ENCODE peak calls at places on chromosomes 12 and 14, in four cellular contexts. N is heart left ventricle, I is mesothelial cell of epicardium, Y is GM12865. B is an unnamed sample.

GRCh38 chr12:121388421-121388981 is 11.4 kb upstream of the RNF34 start:
- DNase-seq in N (no peak), I (no peak), Y (no peak), B (no peak)

GRCh38 chr12:93624595-93625294 is 52.3 kb downstream of the SOCS2 start:
- DNase-seq in N (no peak), I (no peak), Y (peak; percentile 71), B (no peak)

GRCh38 chr14:24307575-24308341 is at the start of gene CIDEB:
- DNase-seq in N (peak; percentile 42), I (peak; percentile 72), Y (peak; percentile 76), B (peak; percentile 78)

GRCh38 chr14:72699852-72700257 is 194.0 kb downstream of the DPF3 start:
- DNase-seq in N (no peak), I (no peak), Y (no peak), B (no peak)

GRCh38 chr14:102164241-102164641 is 24.5 kb downstream of the WDR20 start:
- DNase-seq in N (no peak), I (no peak), Y (no peak), B (no peak)

GRCh38 chr14:94538070-94538740 is 23.0 kb upstream of the SERPINA4 start:
- DNase-seq in N (no peak), I (peak; percentile 16), Y (peak; percentile 72), B (no peak)

GRCh38 chr12:78863482-78864427 is 819 bp upstream of the SYT1 start:
- DNase-seq in N (peak; percentile 23), I (peak; percentile 64), Y (peak; percentile 44), B (peak; percentile 55)

GRCh38 chr12:132175496-132176357 is 31.5 kb downstream of the NOC4L start:
- DNase-seq in N (peak; percentile 15), I (no peak), Y (no peak), B (no peak)

GRCh38 chr14:50773632-50774541 is 57.1 kb downstream of the NIN start:
- DNase-seq in N (no peak), I (peak; percentile 63), Y (no peak), B (peak; percentile 70)

GRCh38 chr14:68896132-68896531 is 83.0 kb downstream of the ACTN1 start:
- DNase-seq in N (no peak), I (no peak), Y (peak; percentile 18), B (no peak)
- TF ChIP-seq CTCF in N (peak; percentile 23), I (no peak), Y (peak; percentile 43), B (peak; percentile 22)

GRCh38 chr12:113868365-113868764 is 97.8 kb downstream of the RBM19 start:
- DNase-seq in N (no peak), I (no peak), Y (no peak), B (no peak)

GRCh38 chr12:113866496-113866895 is 99.6 kb downstream of the RBM19 start:
- DNase-seq in N (no peak), I (no peak), Y (no peak), B (no peak)

GRCh38 chr12:113870035-113870434 is 96.1 kb downstream of the RBM19 start:
- DNase-seq in N (no peak), I (no peak), Y (no peak), B (no peak)

GRCh38 chr12:113870890-113871289 is 95.2 kb downstream of the RBM19 start:
- DNase-seq in N (no peak), I (no peak), Y (no peak), B (no peak)

DNA sequence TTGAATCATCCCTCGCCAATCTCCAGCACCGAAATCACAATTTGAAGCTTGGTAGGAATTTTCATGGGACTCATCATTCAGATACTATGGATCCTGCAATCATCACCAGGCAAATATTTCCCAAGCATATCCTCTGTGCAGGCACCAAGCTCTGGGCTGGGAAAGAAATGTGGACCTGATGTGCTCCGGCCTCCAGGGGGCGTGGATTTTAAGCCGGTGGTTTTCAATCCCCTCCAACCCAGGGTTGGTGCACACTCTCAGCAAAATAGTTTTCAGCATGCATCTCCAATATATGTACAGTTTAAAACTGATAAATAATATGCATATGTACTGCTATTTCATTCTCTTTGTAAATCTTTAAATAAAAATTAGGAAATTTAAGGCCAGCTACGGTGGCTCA is 98.9 kb downstream of the RBM19 start:
- DNase-seq in N (no peak), I (no peak), Y (no peak), B (peak; percentile 50)
- TF ChIP-seq CTCF in N (peak; percentile 12), I (peak; percentile 50), Y (peak; percentile 7), B (peak; percentile 65)

DNA sequence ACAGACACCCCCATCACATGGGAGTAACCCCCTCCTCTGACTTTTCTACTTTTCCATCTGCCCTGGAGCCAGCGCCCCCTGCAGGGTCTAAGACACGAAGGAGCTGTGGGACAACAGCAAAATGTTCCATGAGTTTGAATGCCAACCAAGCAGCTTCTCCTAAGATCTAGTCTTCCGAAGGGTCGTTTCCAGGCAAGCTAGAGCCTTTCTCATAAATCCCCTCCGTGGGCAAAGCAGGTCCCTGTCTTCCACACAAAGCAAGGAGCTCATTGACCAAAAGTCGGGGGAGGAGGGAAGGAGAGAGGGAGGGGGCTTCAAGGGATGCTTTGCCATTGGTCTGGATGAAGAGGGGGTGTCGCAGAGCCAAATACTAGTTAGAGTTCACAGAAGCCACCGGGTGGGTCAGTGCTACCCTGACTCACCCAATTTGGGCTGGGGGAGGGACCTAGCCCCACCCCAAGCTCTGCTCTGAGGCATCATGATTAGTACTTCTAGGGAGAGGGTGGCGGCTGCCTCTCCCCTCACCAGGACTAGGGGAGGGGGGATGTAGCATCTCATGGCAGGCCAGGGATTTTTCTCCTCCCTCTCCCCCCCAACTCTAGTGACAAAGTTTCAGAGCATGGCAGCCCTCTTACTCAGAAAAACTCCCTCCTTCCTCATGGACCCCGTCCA is 1.6 kb downstream of the MSI1 start:
- DNase-seq in N (no peak), I (no peak), Y (no peak), B (peak; percentile 55)
- TF ChIP-seq CTCF in N (peak; percentile 39), I (peak; percentile 31), Y (peak; percentile 12), B (peak; percentile 39)

GRCh38 chr14:53217283-53217994 is 64.3 kb upstream of the DDHD1 start:
- DNase-seq in N (peak; percentile 83), I (peak; percentile 72), Y (peak; percentile 88), B (peak; percentile 75)
- TF ChIP-seq CTCF in N (peak; percentile 74), I (peak; percentile 52), Y (peak; percentile 47), B (peak; percentile 65)

B was measured in endothelial cell.